ENCODE peak calls at places on chromosome 22, in five cellular contexts. E, X, G, T and L are unnamed samples.

GRCh38 chr22:37517826-37518450 is 1.3 kb downstream of the CARD10 start:
- DNase-seq in E (no peak), X (no peak), G (peak), T (no peak), L (no peak)

GRCh38 chr22:44603774-44604173 is 98.2 kb upstream of the PRR5 start:
- DNase-seq in E (peak), X (no peak), G (no peak), T (no peak), L (no peak)

GRCh38 chr22:37905534-37906363 is at the start of gene MICALL1:
- DNase-seq in E (no peak), X (peak), G (peak), T (peak), L (no peak)

GRCh38 chr22:23233084-23233501 is 52.8 kb downstream of the BCR start:
- DNase-seq in E (no peak), X (no peak), G (no peak), T (no peak), L (no peak)

GRCh38 chr22:39994566-39995345 is at the start of gene FAM83F:
- DNase-seq in E (no peak), X (no peak), G (peak), T (peak), L (no peak)

GRCh38 chr22:37430941-37431340 is 3.7 kb upstream of the ELFN2 start:
- DNase-seq in E (no peak), X (no peak), G (no peak), T (no peak), L (no peak)

GRCh38 chr22:24424901-24425775 is 2.3 kb upstream of the ADORA2A start:
- DNase-seq in E (no peak), X (no peak), G (no peak), T (no peak), L (no peak)

GRCh38 chr22:46043339-46043738 is 66.4 kb upstream of the WNT7B start:
- DNase-seq in E (no peak), X (no peak), G (no peak), T (no peak), L (no peak)

GRCh38 chr22:37843746-37844089 is 416 bp downstream of the ANKRD54 start:
- DNase-seq in E (no peak), X (no peak), G (no peak), T (peak), L (no peak)

GRCh38 chr22:47154621-47155081 is 392.2 kb downstream of the TBC1D22A start:
- DNase-seq in E (peak), X (peak), G (peak), T (no peak), L (peak)

GRCh38 chr22:48459859-48460823 is 1367.5 kb downstream of the BRD1 start:
- DNase-seq in E (no peak), X (no peak), G (no peak), T (no peak), L (no peak)

GRCh38 chr22:46432164-46433068 is 96.9 kb downstream of the TRMU start:
- DNase-seq in E (no peak), X (no peak), G (no peak), T (peak), L (no peak)

GRCh38 chr22:21022955-21023614 is 8.1 kb downstream of the P2RX6 start:
- DNase-seq in E (no peak), X (no peak), G (no peak), T (no peak), L (no peak)
- TF ChIP-seq CTCF in E (no peak), X (no peak), G (no peak), T (no peak), L (no peak)

GRCh38 chr22:49632199-49633009 is 195.3 kb downstream of the BRD1 start:
- DNase-seq in E (no peak), X (peak), G (peak), T (peak), L (peak)
- TF ChIP-seq CTCF in E (peak), X (peak), G (peak), T (peak), L (peak)

GRCh38 chr22:17120711-17121234 is 387 bp downstream of the TMEM121B start:
- DNase-seq in E (no peak), X (peak), G (peak), T (peak), L (no peak)

GRCh38 chr22:17120281-17120680 is 879 bp downstream of the TMEM121B start:
- DNase-seq in E (no peak), X (peak), G (peak), T (peak), L (peak)

GRCh38 chr22:17117890-17118289 is 3.3 kb downstream of the TMEM121B start:
- DNase-seq in E (no peak), X (no peak), G (no peak), T (peak), L (no peak)

GRCh38 chr22:17118342-17118741 is 2.8 kb downstream of the TMEM121B start:
- DNase-seq in E (no peak), X (no peak), G (no peak), T (no peak), L (no peak)

DNA sequence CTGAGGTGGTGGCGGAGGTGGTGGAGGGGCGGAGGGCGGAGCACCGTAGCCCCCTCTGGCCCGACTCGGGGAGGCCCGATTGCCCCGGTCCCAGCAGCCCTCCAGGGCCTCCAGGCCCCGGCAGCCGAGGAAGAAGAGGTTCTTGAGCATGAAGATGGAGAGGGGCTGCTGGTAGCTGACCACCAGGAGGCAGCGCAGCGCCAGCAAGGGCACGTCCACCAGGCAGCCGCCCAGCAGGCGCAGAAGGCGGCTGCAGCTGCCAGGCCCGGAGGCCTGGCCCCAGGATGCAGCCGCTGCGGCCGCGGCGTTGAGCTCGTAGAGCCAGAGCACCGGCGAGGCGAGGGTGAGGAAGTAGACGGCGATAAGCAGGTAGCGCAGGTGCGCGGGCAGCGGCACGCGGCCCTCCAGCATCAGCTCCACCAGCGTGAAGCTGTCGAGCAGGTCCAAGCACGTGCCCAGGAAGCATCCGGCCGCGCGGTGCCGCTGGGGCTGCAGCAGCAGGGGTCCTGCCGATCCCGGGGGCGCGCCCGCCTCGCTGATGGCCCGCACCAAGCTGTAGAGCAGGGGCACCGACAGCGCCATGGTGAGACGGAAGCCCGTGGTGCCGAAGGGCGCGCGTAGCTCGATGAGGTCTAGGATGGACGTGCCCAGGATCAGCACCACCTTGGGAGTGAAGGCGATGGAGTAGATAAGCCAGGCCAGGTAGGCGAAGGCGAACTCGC is 1.5 kb downstream of the TMEM121B start:
- DNase-seq in E (no peak), X (no peak), G (no peak), T (peak), L (no peak)
- TF ChIP-seq CTCF in E (no peak), X (peak), G (no peak), T (peak), L (peak)

DNA sequence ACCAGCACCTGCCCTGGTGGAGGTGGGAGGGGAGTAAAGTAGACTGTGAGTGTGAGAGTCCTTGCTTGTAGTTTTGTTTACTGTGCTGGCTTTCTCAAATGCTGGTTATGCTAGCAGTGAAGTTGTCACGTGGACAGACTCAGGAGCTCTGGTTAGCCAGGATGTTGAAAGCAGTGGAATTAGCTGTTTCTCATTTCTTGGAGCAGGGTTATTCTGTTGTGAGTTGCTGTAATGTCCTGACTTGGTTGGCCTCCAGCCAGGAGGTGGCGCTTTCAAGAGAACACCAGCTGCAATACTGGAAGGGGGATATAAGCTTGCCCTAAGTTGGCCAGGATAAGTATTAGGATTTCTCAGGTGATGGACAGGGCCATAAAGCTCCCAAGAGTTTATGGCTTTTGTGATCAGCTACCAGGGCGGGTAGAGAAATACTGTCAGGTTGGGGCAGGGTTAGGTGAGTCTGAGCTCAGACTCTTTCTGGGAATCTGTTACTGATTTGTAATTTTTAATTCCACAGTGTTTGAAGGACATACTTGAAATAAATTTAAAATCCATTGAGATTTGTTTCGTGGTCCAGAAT is 13.7 kb downstream of the CYP2D6 start:
- DNase-seq in E (no peak), X (no peak), G (no peak), T (peak), L (no peak)
- TF ChIP-seq CTCF in E (no peak), X (no peak), G (no peak), T (no peak), L (no peak)

DNA sequence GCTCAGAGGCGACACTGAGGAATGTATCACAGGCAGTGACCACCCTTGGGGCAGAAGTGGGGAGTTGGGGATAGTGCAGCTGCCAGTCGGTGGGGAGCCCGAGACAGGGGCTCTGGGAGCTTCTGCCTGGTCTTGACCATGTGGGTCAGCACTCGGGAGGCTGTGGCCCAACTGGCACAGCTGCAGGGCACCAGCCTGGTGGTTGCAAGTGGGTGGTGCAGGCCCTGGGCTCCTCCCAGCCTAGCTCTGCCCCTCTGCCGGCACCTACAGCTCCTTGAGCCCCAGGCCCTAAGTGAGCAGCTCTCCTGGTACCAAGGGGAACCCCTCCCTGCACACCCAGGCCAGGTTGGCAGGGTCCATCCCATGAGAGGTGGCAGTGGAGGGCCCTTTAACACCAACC is 12.6 kb upstream of the RASL10A start:
- DNase-seq in E (no peak), X (no peak), G (no peak), T (no peak), L (no peak)
- TF ChIP-seq CTCF in E (no peak), X (no peak), G (peak), T (no peak), L (no peak)

DNA sequence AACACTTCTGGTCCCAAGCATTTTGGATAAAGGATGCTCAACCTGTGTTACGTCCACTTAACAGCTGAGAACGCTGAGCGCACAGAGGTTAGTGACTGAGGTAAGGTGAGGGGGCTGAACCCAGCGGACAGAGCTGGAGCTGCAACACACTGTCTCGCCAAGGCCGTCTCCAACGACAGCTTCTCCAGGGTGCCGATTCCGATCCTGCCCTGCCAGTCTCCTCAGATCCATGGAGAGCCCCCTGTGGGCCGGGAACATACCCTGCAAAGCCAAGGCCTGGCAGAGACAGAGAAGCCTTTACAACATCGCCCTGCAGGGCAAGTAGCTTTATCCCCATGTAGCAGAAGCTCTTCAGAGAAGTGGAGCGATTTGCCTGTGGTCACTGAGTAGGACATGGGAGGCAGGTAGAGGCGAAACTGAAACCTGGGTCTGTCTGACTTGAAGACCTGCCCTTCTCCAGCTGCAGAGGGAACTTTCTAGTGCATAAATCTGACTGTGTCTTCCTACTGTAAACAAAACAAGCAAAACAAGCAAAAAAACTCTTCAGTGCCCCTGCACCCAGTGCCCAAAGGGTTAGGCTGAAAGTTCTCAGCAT is 72.8 kb downstream of the SCUBE1 start:
- DNase-seq in E (no peak), X (no peak), G (no peak), T (no peak), L (no peak)
- TF ChIP-seq CTCF in E (peak), X (peak), G (no peak), T (no peak), L (no peak)

GRCh38 chr22:27148886-27149470 is 491.6 kb downstream of the MIAT start:
- DNase-seq in E (no peak), X (no peak), G (no peak), T (no peak), L (no peak)

GRCh38 chr22:27139935-27140493 is 482.6 kb downstream of the MIAT start:
- DNase-seq in E (peak), X (peak), G (peak), T (no peak), L (peak)

GRCh38 chr22:27146871-27147591 is 489.6 kb downstream of the MIAT start:
- DNase-seq in E (no peak), X (no peak), G (no peak), T (no peak), L (no peak)

GRCh38 chr22:27148025-27148424 is 490.6 kb downstream of the MIAT start:
- DNase-seq in E (no peak), X (no peak), G (no peak), T (no peak), L (no peak)

GRCh38 chr22:27144345-27144744 is 487.0 kb downstream of the MIAT start:
- DNase-seq in E (no peak), X (no peak), G (no peak), T (no peak), L (no peak)
- TF ChIP-seq CTCF in E (no peak), X (no peak), G (no peak), T (no peak), L (no peak)

DNA sequence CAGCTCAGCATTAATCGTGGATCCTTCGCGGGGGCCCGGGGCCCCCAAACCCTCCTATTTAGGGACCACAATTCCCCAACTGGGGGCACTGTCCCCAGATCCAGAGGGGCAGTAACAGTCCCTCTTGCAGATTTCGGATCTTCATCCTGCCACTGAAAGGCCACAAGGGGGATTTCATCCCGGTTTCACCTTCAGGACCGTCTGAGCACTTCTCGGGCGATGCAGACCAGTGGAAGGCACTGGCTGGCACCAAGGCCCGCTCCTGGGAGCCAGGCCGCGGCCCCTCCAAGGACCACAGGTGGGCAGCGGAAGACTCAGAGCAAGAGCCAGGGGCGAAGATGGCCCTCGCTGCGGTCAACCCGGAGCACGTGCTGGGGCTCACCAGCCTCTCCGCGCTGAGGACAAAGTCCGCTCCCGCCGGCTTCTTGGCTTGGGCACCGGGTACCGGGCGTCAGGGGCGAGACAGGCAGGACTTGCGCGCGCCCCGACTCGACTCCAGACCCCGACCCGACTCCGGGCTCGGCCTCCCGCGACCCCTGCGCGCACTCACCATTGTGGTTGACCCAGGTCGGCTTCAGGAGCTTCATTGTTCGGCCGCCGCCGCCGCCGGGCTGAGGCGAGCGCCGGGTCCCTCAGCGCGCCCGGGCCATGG is 517 bp downstream of the HIRA start:
- DNase-seq in E (no peak), X (peak), G (peak), T (peak), L (no peak)
- TF ChIP-seq CTCF in E (peak), X (peak), G (peak), T (no peak), L (peak)

DNA sequence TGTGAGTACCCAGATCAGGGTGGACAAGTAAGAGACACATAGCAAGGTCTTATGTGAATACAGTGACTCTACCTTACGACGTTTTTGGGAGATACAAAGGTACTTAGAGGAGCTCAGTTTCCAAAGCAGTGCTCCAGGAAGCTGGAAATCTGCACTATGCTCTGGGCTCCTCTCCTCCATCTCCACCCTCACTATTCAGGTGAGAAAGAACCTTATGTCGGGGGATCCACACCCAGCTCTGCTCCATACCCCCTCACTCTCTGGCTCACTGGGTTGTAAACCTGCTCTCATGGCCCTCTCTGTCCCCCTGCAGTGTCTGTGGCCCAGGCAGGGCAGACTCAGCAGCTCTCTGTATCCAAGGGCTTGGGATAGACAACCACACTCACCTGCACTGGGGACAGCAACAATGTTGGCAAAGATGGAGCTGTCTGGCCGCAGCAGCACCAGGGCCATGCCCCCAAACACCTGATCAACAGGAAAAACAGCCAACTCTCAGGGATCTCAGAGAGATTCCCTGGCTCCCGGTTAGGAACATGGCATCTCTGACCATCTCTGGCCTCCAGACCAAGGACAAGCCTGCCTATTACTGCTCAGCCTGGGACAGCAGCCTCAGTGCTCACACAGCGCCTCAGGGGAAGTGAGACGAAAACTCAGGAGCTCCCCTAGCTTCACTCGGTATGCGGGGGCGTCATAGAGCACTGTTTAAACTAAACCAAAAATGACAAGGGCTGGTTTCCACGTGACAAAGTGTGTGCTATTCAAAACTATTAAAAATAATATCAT is 60.9 kb upstream of the TOP3B start:
- DNase-seq in E (no peak), X (no peak), G (no peak), T (no peak), L (no peak)
- TF ChIP-seq CTCF in E (no peak), X (no peak), G (no peak), T (no peak), L (no peak)